ENCODE peak calls at places on chromosomes 16 and 17, in seven cellular contexts. F is gastrocnemius medialis, C is adrenal gland, Y is heart left ventricle, S is sigmoid colon, U is heart right ventricle, A is retinal pigment epithelial cell. W is an unnamed sample.

GRCh38 chr16:87190288-87191240 is 126.6 kb downstream of the C16orf95 start:
- DNase-seq in A (no peak), S (no peak), Y (no peak), F (no peak), C (no peak), U (no peak), W (no peak)

GRCh38 chr16:53515259-53515658 is 12.2 kb upstream of the AKTIP start:
- DNase-seq in U (peak), F (no peak), C (peak), Y (no peak), A (no peak), S (peak), W (no peak)

GRCh38 chr17:37830151-37830993 is 85.5 kb upstream of the HNF1B start:
- DNase-seq in A (no peak), U (no peak), C (no peak), Y (no peak), S (no peak), F (no peak), W (peak)

GRCh38 chr16:30874821-30875717 is 18.8 kb downstream of the BCL7C start:
- DNase-seq in Y (peak), F (peak), S (peak), A (peak), U (peak), C (peak), W (peak)

GRCh38 chr17:40602445-40603443 is 37.5 kb upstream of the CCR7 start:
- DNase-seq in A (no peak), Y (no peak), C (no peak), U (no peak), S (peak), F (no peak), W (peak)

GRCh38 chr17:28368306-28368831 is 1.7 kb downstream of the VTN start:
- DNase-seq in Y (no peak), F (no peak), S (no peak), U (no peak), A (no peak), C (no peak), W (no peak)

GRCh38 chr17:7834554-7834890 is 505 bp downstream of the KDM6B start:
- DNase-seq in S (peak), A (no peak), F (peak), C (peak), Y (peak), U (peak), W (no peak)

GRCh38 chr17:44075598-44076293 is 5.2 kb downstream of the G6PC3 start:
- DNase-seq in Y (no peak), F (no peak), A (no peak), C (no peak), U (no peak), S (no peak), W (no peak)

GRCh38 chr17:13835151-13835550 is 233.4 kb upstream of the HS3ST3A1 start:
- DNase-seq in S (no peak), F (no peak), U (no peak), C (no peak), Y (no peak), A (peak), W (no peak)

GRCh38 chr17:1422907-1423306 is 22.9 kb upstream of the YWHAE start:
- DNase-seq in F (peak), Y (no peak), C (no peak), S (no peak), A (peak), U (peak), W (no peak)

GRCh38 chr17:68955181-68955841 is at the start of gene ABCA8:
- DNase-seq in U (peak), C (peak), S (no peak), F (no peak), A (no peak), Y (peak), W (no peak)

GRCh38 chr16:8271344-8271743 is 319.0 kb downstream of the TMEM114 start:
- DNase-seq in F (no peak), U (no peak), A (no peak), S (no peak), C (no peak), Y (no peak), W (no peak)

GRCh38 chr17:45410144-45411091 is 22.3 kb downstream of the ARHGAP27 start:
- DNase-seq in C (no peak), F (no peak), U (peak), Y (no peak), A (no peak), S (no peak), W (no peak)

GRCh38 chr16:88003316-88003715 is 52.1 kb downstream of the BANP start:
- DNase-seq in F (no peak), U (no peak), A (no peak), S (peak), C (no peak), Y (no peak), W (no peak)

GRCh38 chr17:1197781-1198490 is 18.2 kb upstream of the ABR start:
- DNase-seq in Y (peak), S (peak), U (peak), C (peak), A (no peak), F (peak), W (no peak)

GRCh38 chr17:61635913-61636432 is 45.0 kb upstream of the NACA2 start:
- DNase-seq in U (no peak), F (no peak), C (peak), Y (no peak), A (peak), S (no peak), W (no peak)

GRCh38 chr17:50397111-50397918 is at the start of gene LRRC59:
- DNase-seq in Y (peak), A (peak), F (peak), S (peak), C (peak), U (peak), W (peak)

GRCh38 chr16:23333962-23334361 is 31.9 kb downstream of the SCNN1B start:
- DNase-seq in A (no peak), S (no peak), F (no peak), C (no peak), Y (no peak), U (no peak), W (no peak)

GRCh38 chr16:67187175-67187900 is 2.6 kb downstream of the EXOC3L1 start:
- DNase-seq in U (no peak), S (no peak), A (no peak), F (no peak), C (no peak), Y (no peak), W (no peak)

GRCh38 chr17:27609606-27610303 is 21.2 kb upstream of the LGALS9 start:
- DNase-seq in S (no peak), U (no peak), Y (no peak), A (no peak), F (no peak), C (peak), W (no peak)

GRCh38 chr16:85213926-85214294 is 101.6 kb upstream of the CIBAR2 start:
- DNase-seq in A (no peak), S (no peak), U (no peak), F (peak), Y (no peak), C (no peak), W (no peak)

DNA sequence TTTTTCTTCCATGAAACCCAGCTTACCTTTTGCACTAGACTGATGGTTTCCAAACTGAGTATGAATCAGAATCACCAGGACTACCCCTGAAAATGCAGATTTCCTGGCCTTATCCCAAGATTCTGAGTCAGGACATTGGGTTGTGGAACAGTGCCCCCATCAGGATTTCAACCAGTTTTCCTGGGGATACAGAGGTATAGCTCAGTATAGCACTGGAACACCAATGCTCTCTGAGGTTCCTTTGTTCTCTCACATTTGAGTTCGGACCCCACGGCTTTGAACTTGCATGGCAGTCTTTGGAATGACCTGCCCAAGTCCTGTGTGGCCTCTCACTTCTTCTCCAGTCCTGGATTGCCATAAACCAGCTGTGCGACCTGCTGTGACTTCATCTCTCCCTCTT is 12.8 kb upstream of the CCL8 start:
- DNase-seq in F (peak), Y (no peak), A (peak), U (peak), C (peak), S (no peak), W (peak)
- TF ChIP-seq CTCF in F (no peak), Y (peak), A (peak), U (peak), C (peak), S (no peak), W (peak)

GRCh38 chr16:72244853-72245252 is 72.9 kb upstream of the PMFBP1 start:
- DNase-seq in A (no peak), S (no peak), C (no peak), Y (no peak), U (no peak), F (no peak), W (no peak)
- TF ChIP-seq CTCF in A (no peak), S (no peak), C (no peak), Y (no peak), U (no peak), F (no peak), W (no peak)

GRCh38 chr16:89253548-89254287 is 36.2 kb downstream of the ZNF778 start:
- DNase-seq in F (no peak), C (no peak), U (no peak), S (no peak), A (no peak), Y (no peak), W (no peak)

GRCh38 chr16:89257281-89257731 is 39.8 kb downstream of the ZNF778 start:
- DNase-seq in A (no peak), Y (no peak), F (no peak), U (no peak), C (no peak), S (no peak), W (no peak)

GRCh38 chr16:89261691-89262563 is 44.4 kb downstream of the ZNF778 start:
- DNase-seq in S (peak), Y (no peak), U (no peak), A (no peak), F (no peak), C (no peak), W (no peak)

GRCh38 chr16:89256651-89257254 is 39.2 kb downstream of the ZNF778 start:
- DNase-seq in C (peak), Y (no peak), U (no peak), A (no peak), S (peak), F (no peak), W (no peak)

GRCh38 chr16:89257757-89258465 is 40.4 kb downstream of the ZNF778 start:
- DNase-seq in S (no peak), Y (no peak), A (no peak), C (no peak), F (no peak), U (no peak), W (no peak)
- TF ChIP-seq CTCF in S (no peak), Y (no peak), A (no peak), C (no peak), F (no peak), U (no peak), W (no peak)

GRCh38 chr16:58582971-58583765 is 46.5 kb downstream of the CNOT1 start:
- DNase-seq in C (no peak), A (no peak), S (no peak), U (no peak), Y (no peak), F (no peak), W (no peak)

GRCh38 chr16:58582133-58582532 is 47.5 kb downstream of the CNOT1 start:
- DNase-seq in C (no peak), Y (no peak), F (no peak), A (no peak), S (no peak), U (no peak), W (no peak)

GRCh38 chr16:58588406-58588805 is 41.2 kb downstream of the CNOT1 start:
- DNase-seq in C (no peak), F (no peak), Y (no peak), S (no peak), U (no peak), A (no peak), W (no peak)

GRCh38 chr16:58586340-58587030 is 43.1 kb downstream of the CNOT1 start:
- DNase-seq in F (no peak), S (no peak), C (no peak), A (no peak), Y (no peak), U (no peak), W (no peak)

GRCh38 chr16:58584831-58585505 is 44.7 kb downstream of the CNOT1 start:
- DNase-seq in F (no peak), S (no peak), A (no peak), C (no peak), Y (no peak), U (no peak), W (no peak)
- TF ChIP-seq CTCF in F (no peak), S (no peak), A (no peak), C (no peak), Y (no peak), U (no peak), W (no peak)

GRCh38 chr17:29565643-29566472 is 979 bp downstream of the ABHD15 start:
- DNase-seq in U (peak), Y (peak), A (no peak), F (no peak), S (peak), C (peak), W (peak)

GRCh38 chr17:29568331-29569244 is at the start of gene TP53I13:
- DNase-seq in U (peak), Y (peak), C (peak), S (peak), F (peak), A (no peak), W (peak)

GRCh38 chr17:29566473-29567361 is at the start of gene ABHD15:
- DNase-seq in S (peak), C (peak), Y (peak), U (peak), A (no peak), F (no peak), W (peak)

GRCh38 chr17:29569245-29569950 is 897 bp downstream of the TP53I13 start:
- DNase-seq in Y (peak), A (no peak), U (peak), C (peak), F (no peak), S (peak), W (peak)

GRCh38 chr17:29567362-29568330 is 809 bp upstream of the ABHD15 start:
- DNase-seq in C (peak), U (peak), S (peak), Y (peak), A (no peak), F (no peak), W (peak)
- TF ChIP-seq CTCF in C (peak), U (peak), S (peak), Y (peak), A (no peak), F (peak), W (peak)

GRCh38 chr16:12907670-12908233 is 6.4 kb downstream of the SHISA9 start:
- DNase-seq in A (no peak), C (no peak), F (no peak), S (no peak), Y (no peak), U (no peak), W (no peak)
- TF ChIP-seq CTCF in A (peak), C (no peak), F (no peak), S (no peak), Y (no peak), U (no peak), W (no peak)

GRCh38 chr16:73171901-73172619 is 124.1 kb upstream of the ZFHX3 start:
- DNase-seq in Y (peak), C (no peak), A (no peak), S (no peak), F (no peak), U (peak), W (no peak)

GRCh38 chr16:73170587-73170986 is 122.7 kb upstream of the ZFHX3 start:
- DNase-seq in U (peak), Y (no peak), S (no peak), C (peak), F (no peak), A (no peak), W (no peak)

GRCh38 chr16:73171380-73171779 is 123.5 kb upstream of the ZFHX3 start:
- DNase-seq in S (no peak), Y (no peak), U (no peak), A (no peak), F (no peak), C (no peak), W (no peak)

GRCh38 chr16:73173396-73173795 is 125.5 kb upstream of the ZFHX3 start:
- DNase-seq in F (no peak), Y (no peak), A (no peak), S (no peak), U (peak), C (no peak), W (no peak)

DNA sequence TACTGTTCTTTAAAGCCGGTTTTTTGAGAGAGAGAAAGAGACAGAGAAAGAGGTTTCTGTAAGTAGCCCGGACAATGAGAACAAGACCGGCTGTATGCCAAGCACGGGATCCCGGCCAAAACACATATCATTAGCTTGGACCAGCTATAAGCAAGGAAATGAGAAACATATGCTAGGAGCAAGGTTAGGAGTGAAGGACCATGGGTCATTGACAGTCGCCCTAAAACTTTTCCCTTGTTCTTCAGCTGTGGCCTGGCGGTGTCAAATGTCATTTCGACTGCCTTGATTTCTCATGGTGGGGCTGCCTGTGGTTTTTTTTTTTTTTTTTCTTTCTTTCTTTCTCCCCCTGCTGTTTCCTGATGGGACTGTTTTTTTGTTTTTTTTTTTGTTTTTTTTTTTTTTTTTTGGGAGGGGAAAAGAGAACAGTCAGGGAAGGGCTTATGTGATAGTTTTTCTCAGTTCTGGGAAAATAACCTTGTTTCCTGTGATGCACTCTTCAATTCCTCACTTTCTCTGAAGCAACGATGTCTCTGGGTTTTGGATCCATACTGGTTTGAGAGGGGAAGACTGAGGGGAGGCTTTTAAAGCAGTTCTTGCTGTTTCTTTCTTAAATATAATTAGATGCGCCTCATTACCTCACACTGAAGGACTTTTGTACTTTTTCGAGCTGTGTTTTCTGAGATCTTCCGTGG is 124.8 kb upstream of the ZFHX3 start:
- DNase-seq in F (no peak), A (no peak), Y (peak), U (peak), S (peak), C (peak), W (peak)
- TF ChIP-seq CTCF in F (no peak), A (peak), Y (peak), U (peak), S (no peak), C (peak), W (peak)

GRCh38 chr16:3762080-3762750 is 44.9 kb upstream of the TRAP1 start:
- DNase-seq in C (no peak), F (no peak), S (no peak), U (no peak), Y (no peak), A (no peak), W (no peak)

GRCh38 chr16:3756113-3756512 is 38.8 kb upstream of the TRAP1 start:
- DNase-seq in S (no peak), C (no peak), U (no peak), F (no peak), Y (no peak), A (no peak), W (no peak)

GRCh38 chr16:3760518-3760917 is 43.2 kb upstream of the TRAP1 start:
- DNase-seq in C (no peak), F (no peak), U (no peak), S (no peak), A (no peak), Y (no peak), W (no peak)

GRCh38 chr16:3761375-3762079 is 44.2 kb upstream of the TRAP1 start:
- DNase-seq in F (no peak), C (peak), Y (no peak), S (no peak), A (no peak), U (no peak), W (no peak)

GRCh38 chr16:3759736-3760135 is 42.4 kb upstream of the TRAP1 start:
- DNase-seq in Y (no peak), F (no peak), C (no peak), A (no peak), S (no peak), U (no peak), W (no peak)
- TF ChIP-seq CTCF in Y (no peak), F (no peak), C (no peak), A (no peak), S (no peak), U (no peak), W (no peak)

DNA sequence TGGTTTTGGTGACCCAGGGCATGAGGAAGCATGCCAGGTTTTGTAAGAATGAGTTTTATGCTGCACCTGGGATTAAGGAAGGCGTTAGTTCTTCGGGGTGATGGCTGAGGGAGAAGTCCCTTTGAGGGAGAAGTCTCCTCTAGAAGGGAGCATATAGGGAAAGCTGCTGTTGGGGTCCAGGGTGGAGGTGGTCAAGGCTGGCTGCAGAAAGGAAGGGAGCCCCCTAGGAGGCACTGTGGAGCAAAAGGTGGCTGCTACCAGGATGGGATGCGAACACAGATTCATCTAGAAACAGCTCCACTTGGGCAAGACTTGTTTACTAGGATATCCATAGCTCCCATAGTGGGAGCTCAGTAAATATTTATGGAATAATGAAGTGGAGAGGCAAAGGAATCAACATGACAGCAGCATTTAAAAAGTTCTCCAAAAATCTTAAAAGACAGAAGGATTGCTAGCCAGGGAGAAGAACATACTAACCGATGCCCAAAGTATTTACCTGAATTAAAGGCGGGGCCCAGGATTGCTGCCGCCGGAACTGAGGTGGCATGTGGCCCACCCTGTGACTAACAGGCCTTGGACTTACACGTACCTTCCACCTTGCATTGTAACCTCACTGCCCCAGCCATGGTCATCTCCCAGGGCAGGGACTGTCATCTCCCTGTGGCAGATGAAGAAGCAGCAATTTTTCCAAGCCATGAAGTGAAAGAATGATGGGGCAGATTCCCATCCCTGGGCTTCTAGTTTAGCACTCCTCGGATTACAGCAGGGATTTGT is 7.1 kb upstream of the LPCAT2 start:
- DNase-seq in C (no peak), U (no peak), S (no peak), A (no peak), F (no peak), Y (no peak), W (no peak)
- TF ChIP-seq CTCF in C (no peak), U (no peak), S (no peak), A (peak), F (no peak), Y (peak), W (peak)

W was measured in osteocyte.